ENCODE peak calls at places on chromosomes 12 and 14, in five cellular contexts. V is epithelial cell of esophagus, U is AG10803, X is left lung, I is prostate gland. N is an unnamed sample.

GRCh38 chr12:110579889-110580253 is 3.2 kb downstream of the PPTC7 start:
- DNase-seq in I (no peak), X (no peak), U (no peak), V (no peak), N (no peak)

GRCh38 chr12:116442981-116443380 is 116.2 kb upstream of the MAP1LC3B2 start:
- DNase-seq in I (no peak), X (no peak), U (peak; percentile 75), V (peak; percentile 79), N (no peak)

GRCh38 chr12:2256915-2257314 is 204.1 kb downstream of the CACNA1C start:
- DNase-seq in I (no peak), U (peak; percentile 39), V (no peak), X (no peak), N (no peak)

GRCh38 chr14:36424478-36425102 is 95.4 kb downstream of the NKX2-1 start:
- DNase-seq in X (no peak), U (no peak), V (no peak), I (no peak), N (no peak)

GRCh38 chr12:124684971-124685688 is 117.7 kb upstream of the NCOR2 start:
- DNase-seq in U (peak; percentile 77), X (no peak), V (peak; percentile 47), I (peak; percentile 46), N (no peak)

GRCh38 chr12:75452675-75453330 is 27.8 kb upstream of the GLIPR1 start:
- DNase-seq in X (no peak), I (no peak), U (peak; percentile 45), V (peak; percentile 76), N (no peak)

GRCh38 chr12:9796916-9797315 is 30.4 kb upstream of the KLRF1 start:
- DNase-seq in V (no peak), X (no peak), I (no peak), U (no peak), N (no peak)

GRCh38 chr14:91369628-91370445 is 47.8 kb downstream of the CCDC88C start:
- DNase-seq in V (peak; percentile 70), U (no peak), I (peak; percentile 85), X (peak; percentile 68), N (no peak)

GRCh38 chr14:95285566-95285965 is 34.1 kb downstream of the CLMN start:
- DNase-seq in I (no peak), V (no peak), X (no peak), U (no peak), N (peak; percentile 16)

GRCh38 chr12:24853588-24853987 is 95.3 kb downstream of the BCAT1 start:
- DNase-seq in V (peak; percentile 89), I (no peak), X (no peak), U (peak; percentile 41), N (no peak)

GRCh38 chr12:89160716-89161123 is 191.6 kb downstream of the DUSP6 start:
- DNase-seq in X (peak; percentile 41), V (peak; percentile 94), U (peak; percentile 75), I (no peak), N (peak; percentile 76)

GRCh38 chr12:6606331-6607131 is 648 bp downstream of the CHD4 start:
- DNase-seq in I (peak; percentile 38), U (no peak), X (peak; percentile 71), V (peak; percentile 24), N (peak; percentile 85)

GRCh38 chr12:96720363-96720705 is 186.7 kb upstream of the NEDD1 start:
- DNase-seq in I (peak; percentile 32), X (no peak), V (peak; percentile 38), U (no peak), N (no peak)

GRCh38 chr12:44078273-44078672 is 242.4 kb downstream of the TMEM117 start:
- DNase-seq in V (peak; percentile 39), U (no peak), I (no peak), X (no peak), N (no peak)

GRCh38 chr12:9742665-9743064 is 9.8 kb upstream of the CLECL1 start:
- DNase-seq in V (no peak), I (no peak), X (no peak), U (no peak), N (no peak)

GRCh38 chr14:101354726-101355125 is 206.6 kb upstream of the DIO3 start:
- DNase-seq in U (no peak), I (no peak), V (no peak), X (peak; percentile 25), N (peak; percentile 29)

GRCh38 chr12:42729532-42729895 is 140.0 kb upstream of the PRICKLE1 start:
- DNase-seq in X (no peak), I (peak; percentile 25), U (no peak), V (peak; percentile 76), N (no peak)

GRCh38 chr14:61296707-61297502 is 15.8 kb upstream of the TMEM30B start:
- DNase-seq in X (no peak), V (peak; percentile 65), U (peak; percentile 34), I (no peak), N (no peak)

GRCh38 chr14:102873546-102874061 is 48.9 kb upstream of the AMN start:
- DNase-seq in U (no peak), X (no peak), I (no peak), V (no peak), N (no peak)

GRCh38 chr14:101153691-101154090 is 250.2 kb upstream of the RTL1 start:
- DNase-seq in V (no peak), X (no peak), I (no peak), U (no peak), N (no peak)

GRCh38 chr12:121968880-121969279 is 50.5 kb downstream of the CFAP251 start:
- DNase-seq in U (no peak), I (no peak), V (no peak), X (peak; percentile 61), N (no peak)

GRCh38 chr14:89331398-89331797 is 85.6 kb downstream of the FOXN3 start:
- DNase-seq in V (no peak), X (no peak), U (no peak), I (no peak), N (no peak)

GRCh38 chr14:89327771-89328212 is 89.2 kb downstream of the FOXN3 start:
- DNase-seq in I (no peak), U (peak; percentile 60), X (no peak), V (peak; percentile 9), N (no peak)

GRCh38 chr14:89325959-89326358 is 91.1 kb downstream of the FOXN3 start:
- DNase-seq in U (no peak), V (no peak), I (no peak), X (no peak), N (no peak)

GRCh38 chr14:89332031-89332430 is 85.0 kb downstream of the FOXN3 start:
- DNase-seq in X (no peak), U (no peak), V (no peak), I (no peak), N (no peak)

GRCh38 chr14:89330236-89331002 is 86.6 kb downstream of the FOXN3 start:
- DNase-seq in X (no peak), I (no peak), V (no peak), U (peak; percentile 90), N (no peak)
- TF ChIP-seq CTCF in X (no peak), I (no peak), V (no peak), U (no peak), N (no peak)

DNA sequence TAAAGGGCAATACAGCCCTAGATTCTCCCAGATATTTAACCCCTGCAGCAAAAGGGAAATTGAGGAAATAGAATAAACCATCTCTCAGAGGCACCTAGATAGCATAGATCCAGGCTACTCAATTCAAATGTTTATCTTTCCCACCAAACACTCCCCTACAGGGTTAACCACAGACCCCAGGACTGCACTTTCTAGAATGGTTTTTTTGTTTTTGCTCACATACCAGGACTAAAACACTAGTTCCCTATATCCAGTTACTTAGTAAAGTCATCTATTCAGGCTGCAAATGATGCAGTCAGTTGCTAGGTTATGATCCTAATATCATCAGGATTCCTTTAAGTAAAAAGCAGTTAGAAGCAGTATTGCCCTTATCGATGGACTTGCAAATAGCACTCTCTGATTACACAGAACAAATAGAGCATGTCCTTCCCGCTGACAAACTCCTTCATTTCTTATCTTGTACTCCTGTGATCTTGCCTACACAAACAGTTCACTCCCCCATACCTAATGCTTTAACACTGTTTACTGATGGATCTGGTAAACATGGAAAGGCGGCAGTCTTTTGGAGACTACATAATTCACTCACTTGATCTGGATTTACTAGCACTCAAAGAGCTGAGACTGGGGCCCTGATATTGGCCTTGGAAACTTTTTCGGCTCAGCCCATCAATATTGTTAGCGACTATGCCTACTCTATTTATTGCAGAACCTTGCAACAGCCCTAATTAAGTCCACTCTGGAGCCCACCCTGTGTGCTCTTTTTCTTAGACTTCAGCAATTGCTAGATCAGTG is 257.2 kb upstream of the DIO2 start:
- DNase-seq in X (no peak), U (no peak), I (peak; percentile 7), V (no peak), N (no peak)
- TF ChIP-seq CTCF in X (no peak), U (no peak), I (no peak), V (no peak), N (no peak)

GRCh38 chr12:131323879-131324278 is 370.2 kb downstream of the ADGRD1 start:
- DNase-seq in X (no peak), I (no peak), U (no peak), V (no peak), N (no peak)

GRCh38 chr12:131327521-131328488 is 374.1 kb downstream of the ADGRD1 start:
- DNase-seq in X (no peak), I (no peak), V (no peak), U (no peak), N (no peak)

GRCh38 chr12:131318045-131318685 is 364.5 kb downstream of the ADGRD1 start:
- DNase-seq in I (no peak), U (no peak), V (no peak), X (no peak), N (no peak)

GRCh38 chr12:131321988-131322387 is 368.3 kb downstream of the ADGRD1 start:
- DNase-seq in I (no peak), V (no peak), U (no peak), X (no peak), N (no peak)
- TF ChIP-seq CTCF in I (no peak), V (no peak), U (no peak), X (no peak), N (no peak)

GRCh38 chr12:65313704-65314317 is 35.3 kb downstream of the MSRB3 start:
- DNase-seq in I (no peak), V (peak; percentile 46), U (peak; percentile 26), X (no peak), N (no peak)
- TF ChIP-seq CTCF in I (peak; percentile 38), V (no peak), U (peak; percentile 58), X (no peak), N (no peak)

N was measured in suprapubic skin.